ENCODE peak calls at places on chromosomes 3 and 15, in six cellular contexts. X is RWPE1, H is dorsolateral prefrontal cortex, G is esophagus muscularis mucosa, E is A549, W is neural progenitor cell. S is an unnamed sample.

GRCh38 chr15:37019479-37020433 is 80.6 kb downstream of the MEIS2 start:
- DNase-seq in X (no peak), H (no peak), G (no peak), E (no peak), W (no peak), S (no peak)

GRCh38 chr3:177928156-177928555 is 608.1 kb upstream of the KCNMB2 start:
- DNase-seq in X (peak), H (no peak), G (no peak), E (peak), W (no peak), S (no peak)

GRCh38 chr15:26069204-26069603 is 206.1 kb upstream of the ATP10A start:
- DNase-seq in X (no peak), H (no peak), G (no peak), E (no peak), W (peak), S (no peak)

GRCh38 chr3:161208931-161209330 is 12.2 kb upstream of the NMD3 start:
- DNase-seq in X (no peak), H (no peak), G (no peak), E (no peak), W (no peak), S (no peak)

GRCh38 chr3:106326941-106327765 is 458.3 kb upstream of the CBLB start:
- DNase-seq in X (no peak), H (no peak), G (no peak), E (no peak), W (peak), S (no peak)

GRCh38 chr3:46416134-46417119 is 9.4 kb downstream of the CCRL2 start:
- DNase-seq in X (no peak), H (no peak), G (no peak), E (no peak), W (no peak), S (no peak)

GRCh38 chr15:80202016-80202315 is 49.2 kb downstream of the FAH start:
- DNase-seq in X (no peak), H (no peak), G (peak), E (no peak), W (no peak), S (no peak)

GRCh38 chr3:188071636-188072035 is 82.3 kb upstream of the LPP start:
- DNase-seq in X (no peak), H (no peak), G (no peak), E (no peak), W (no peak), S (no peak)

GRCh38 chr3:191380001-191380400 is 49.7 kb upstream of the UTS2B start:
- DNase-seq in X (no peak), H (no peak), G (no peak), E (no peak), W (no peak), S (no peak)

GRCh38 chr3:55585856-55586255 is 98.8 kb upstream of the WNT5A start:
- DNase-seq in X (no peak), H (no peak), G (no peak), E (no peak), W (no peak), S (no peak)

GRCh38 chr15:38517312-38517711 is 47.3 kb downstream of the RASGRP1 start:
- DNase-seq in X (no peak), H (no peak), G (no peak), E (no peak), W (no peak), S (no peak)

GRCh38 chr15:87121357-87121756 is 1041.7 kb downstream of the AGBL1 start:
- DNase-seq in X (no peak), H (no peak), G (no peak), E (peak), W (no peak), S (no peak)

GRCh38 chr15:25616471-25616870 is 177.6 kb upstream of the UBE3A start:
- DNase-seq in X (no peak), H (no peak), G (no peak), E (no peak), W (no peak), S (no peak)

GRCh38 chr15:50262533-50262932 is 3.0 kb downstream of the HDC start:
- DNase-seq in X (no peak), H (no peak), G (peak), E (no peak), W (no peak), S (no peak)

GRCh38 chr3:194541483-194541882 is 54.7 kb upstream of the ATP13A3 start:
- DNase-seq in X (no peak), H (no peak), G (no peak), E (no peak), W (no peak), S (no peak)

GRCh38 chr3:177836671-177837070 is 639.4 kb upstream of the TBL1XR1 start:
- DNase-seq in X (no peak), H (no peak), G (no peak), E (no peak), W (no peak), S (no peak)

GRCh38 chr15:41276821-41277220 is 45.8 kb downstream of the CHP1 start:
- DNase-seq in X (no peak), H (no peak), G (no peak), E (peak), W (no peak), S (no peak)

GRCh38 chr15:68586274-68586961 is 7.6 kb downstream of the CORO2B start:
- DNase-seq in X (peak), H (no peak), G (no peak), E (peak), W (no peak), S (no peak)

GRCh38 chr3:162525791-162526190 is 1029.2 kb downstream of the OTOL1 start:
- DNase-seq in X (no peak), H (no peak), G (no peak), E (no peak), W (no peak), S (no peak)

GRCh38 chr3:53166781-53167291 is 5.8 kb downstream of the PRKCD start:
- DNase-seq in X (no peak), H (no peak), G (no peak), E (no peak), W (no peak), S (peak)
- H3K27ac ChIP-seq in X (peak), H (peak), G (peak), E (no peak), W (no peak), S (no peak)

DNA sequence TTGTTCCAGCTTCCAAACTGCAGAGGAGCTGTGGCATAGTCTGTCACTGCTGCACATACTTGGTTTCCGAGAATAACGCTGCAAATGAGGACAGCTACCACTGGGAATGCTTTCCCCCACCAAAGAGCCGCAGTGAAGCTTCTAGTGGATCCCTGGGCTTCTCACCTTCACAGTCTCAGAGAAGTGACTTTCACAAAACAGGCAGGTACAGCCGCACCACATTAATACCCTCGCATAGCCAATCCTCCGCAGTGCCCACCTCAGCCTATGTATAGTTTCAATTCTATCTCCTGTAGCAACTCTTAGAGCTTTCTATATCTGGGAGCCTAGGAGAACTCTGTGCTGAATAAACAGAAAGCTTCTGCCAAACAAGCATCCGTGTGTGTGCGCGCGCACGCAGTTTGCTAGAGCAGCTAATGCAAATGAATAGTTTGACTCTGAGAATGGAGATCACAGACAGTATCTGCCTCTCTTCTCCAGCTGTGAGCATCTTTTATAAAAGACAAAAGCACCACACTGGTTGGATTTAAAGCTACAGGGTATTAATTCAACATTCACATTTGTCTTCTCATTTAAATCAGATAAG is 81.9 kb upstream of the PLXND1 start:
- DNase-seq in X (no peak), H (peak), G (peak), E (peak), W (peak), S (peak)
- H3K27ac ChIP-seq in X (no peak), H (peak), G (peak), E (peak), W (peak), S (peak)

GRCh38 chr3:185473290-185473815 is 25.5 kb downstream of the TMEM41A start:
- DNase-seq in X (peak), H (peak), G (no peak), E (peak), W (no peak), S (no peak)
- H3K27ac ChIP-seq in X (no peak), H (no peak), G (no peak), E (peak), W (no peak), S (no peak)

GRCh38 chr15:70347766-70348558 is 250.2 kb upstream of the TLE3 start:
- DNase-seq in X (no peak), H (no peak), G (no peak), E (no peak), W (no peak), S (no peak)
- H3K27ac ChIP-seq in X (no peak), H (no peak), G (no peak), E (no peak), W (no peak), S (no peak)

S was measured in psoas muscle.